ENCODE peak calls at places on chromosomes 11 and 22, in four cellular contexts. K is upper lobe of left lung, A is ovary, V is stomach. Z is an unnamed sample.
A peak's percentile ranks its signal among the peaks of the same experiment; 100 is the strongest.

GRCh38 chr11:77181226-77181625 is 53.2 kb downstream of the MYO7A start:
- DNase-seq in K (peak; percentile 63), V (no peak), A (no peak), Z (no peak)

GRCh38 chr11:119169272-119169719 is 771 bp downstream of the NLRX1 start:
- DNase-seq in A (peak; percentile 56), V (peak; percentile 33), K (peak; percentile 83), Z (no peak)

GRCh38 chr11:133726576-133726975 is 118.7 kb downstream of the SPATA19 start:
- DNase-seq in A (no peak), V (no peak), K (no peak), Z (no peak)

GRCh38 chr11:47233989-47234668 is 14.5 kb downstream of the ACP2 start:
- DNase-seq in A (no peak), K (no peak), V (no peak), Z (no peak)

GRCh38 chr11:79406376-79406775 is 34.5 kb downstream of the TENM4 start:
- DNase-seq in A (no peak), V (no peak), K (no peak), Z (no peak)

GRCh38 chr11:86091566-86091965 is 22.7 kb upstream of the PICALM start:
- DNase-seq in A (no peak), V (no peak), K (no peak), Z (no peak)

GRCh38 chr22:25628494-25628893 is 64.0 kb downstream of the GRK3 start:
- DNase-seq in K (no peak), A (no peak), V (no peak), Z (no peak)

GRCh38 chr11:33957304-33957917 is 65.5 kb upstream of the LMO2 start:
- DNase-seq in K (no peak), A (no peak), V (no peak), Z (no peak)

GRCh38 chr22:44869196-44869595 is 116.8 kb downstream of the ARHGAP8 start:
- DNase-seq in K (no peak), V (no peak), A (no peak), Z (no peak)

GRCh38 chr22:44665115-44665514 is 36.9 kb upstream of the PRR5 start:
- DNase-seq in K (no peak), V (no peak), A (no peak), Z (no peak)

GRCh38 chr11:128039140-128040021 is 548.0 kb downstream of the ETS1 start:
- DNase-seq in V (peak; percentile 43), A (no peak), K (no peak), Z (no peak)

GRCh38 chr11:45025716-45026492 is 75.2 kb upstream of the TP53I11 start:
- DNase-seq in K (peak; percentile 50), A (no peak), V (no peak), Z (no peak)

GRCh38 chr11:119479685-119480275 is 56.8 kb upstream of the THY1 start:
- DNase-seq in A (no peak), V (no peak), K (no peak), Z (no peak)

GRCh38 chr22:21933899-21934298 is 18.7 kb downstream of the PPM1F start:
- DNase-seq in A (no peak), V (no peak), K (no peak), Z (no peak)

GRCh38 chr22:28771195-28771791 is 1.2 kb upstream of the CCDC117 start:
- DNase-seq in K (no peak), V (peak; percentile 84), A (no peak), Z (no peak)

GRCh38 chr22:44698531-44699421 is 3.2 kb upstream of the PRR5 start:
- DNase-seq in K (peak; percentile 86), V (no peak), A (peak; percentile 71), Z (peak; percentile 26)

GRCh38 chr11:44955019-44955738 is 4.5 kb upstream of the TP53I11 start:
- DNase-seq in A (peak; percentile 49), V (peak; percentile 55), K (no peak), Z (no peak)

GRCh38 chr11:92050305-92050704 is 174.3 kb upstream of the FAT3 start:
- DNase-seq in V (no peak), A (no peak), K (no peak), Z (no peak)

GRCh38 chr11:46674463-46675287 is 25.7 kb downstream of the ARHGAP1 start:
- DNase-seq in A (peak; percentile 58), V (no peak), K (no peak), Z (no peak)

GRCh38 chr11:88508808-88509581 is 171.5 kb upstream of the CTSC start:
- DNase-seq in A (no peak), V (no peak), K (peak; percentile 90), Z (no peak)

GRCh38 chr11:43580735-43581369 is 99.7 kb upstream of the HSD17B12 start:
- DNase-seq in V (no peak), K (peak; percentile 67), A (no peak), Z (no peak)

GRCh38 chr11:47215366-47215925 is 672 bp downstream of the DDB2 start:
- DNase-seq in V (no peak), A (no peak), K (no peak), Z (no peak)

GRCh38 chr22:32985899-32986772 is 72.0 kb downstream of the SYN3 start:
- DNase-seq in A (peak; percentile 66), K (no peak), V (peak; percentile 58), Z (peak; percentile 94)

GRCh38 chr11:77082838-77083552 is 16.2 kb downstream of the CAPN5 start:
- DNase-seq in V (peak; percentile 47), A (peak; percentile 59), K (no peak), Z (peak; percentile 48)

GRCh38 chr11:109076870-109077269 is 345.1 kb upstream of the C11orf87 start:
- DNase-seq in V (no peak), A (no peak), K (no peak), Z (no peak)

GRCh38 chr11:109077340-109077927 is 344.6 kb upstream of the C11orf87 start:
- DNase-seq in V (no peak), A (no peak), K (no peak), Z (no peak)

GRCh38 chr11:109075976-109076375 is 346.0 kb upstream of the C11orf87 start:
- DNase-seq in V (no peak), K (no peak), A (no peak), Z (no peak)

GRCh38 chr11:109073032-109073822 is 348.8 kb upstream of the C11orf87 start:
- DNase-seq in K (no peak), V (no peak), A (no peak), Z (no peak)

DNA sequence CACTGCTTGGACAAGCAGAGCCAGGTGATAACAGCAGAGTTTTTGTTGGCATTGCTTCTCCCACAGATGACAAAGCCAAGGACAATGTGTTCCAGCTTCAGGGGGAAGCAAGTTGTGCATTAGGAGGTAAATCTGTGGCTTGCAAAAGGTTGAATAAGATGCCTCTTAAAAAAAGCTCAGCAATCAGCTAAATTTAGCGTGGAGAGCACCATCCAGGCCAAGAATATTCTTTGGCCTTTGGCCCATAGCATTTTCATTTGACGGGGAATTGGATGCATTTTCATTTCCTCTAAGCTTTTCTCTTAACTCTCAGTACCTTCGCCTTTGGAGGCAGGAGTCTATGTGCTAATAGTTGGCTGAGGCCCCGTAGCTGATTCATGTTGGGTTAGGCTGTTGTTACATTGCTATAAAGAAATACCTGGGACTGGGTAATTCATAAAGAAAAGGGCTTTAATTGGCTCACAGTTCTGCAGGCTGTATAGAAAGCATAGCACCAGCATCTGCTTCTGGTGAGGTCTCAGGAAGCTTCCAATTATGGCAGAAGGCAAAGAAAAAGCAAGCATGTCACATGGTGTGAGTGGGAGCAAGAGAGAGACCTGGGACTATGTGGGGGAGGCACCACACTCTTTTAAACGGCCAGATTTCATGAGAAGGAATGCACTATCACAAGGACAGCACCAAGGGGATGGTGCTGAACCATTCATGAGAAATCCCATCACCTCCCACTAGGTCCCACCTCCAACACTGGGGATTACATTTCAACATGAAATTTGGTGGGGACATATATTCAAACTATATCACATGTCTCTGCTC is 350.1 kb upstream of the C11orf87 start:
- DNase-seq in K (no peak), V (no peak), A (no peak), Z (no peak)
- TF ChIP-seq EP300 in K (no peak), V (peak; percentile 59), A (no peak), Z (no peak)

GRCh38 chr11:102430158-102430836 is 22.3 kb downstream of the TMEM123 start:
- DNase-seq in K (no peak), V (no peak), A (no peak), Z (no peak)
- TF ChIP-seq POLR2A in K (no peak), V (no peak), A (no peak), Z (no peak)

DNA sequence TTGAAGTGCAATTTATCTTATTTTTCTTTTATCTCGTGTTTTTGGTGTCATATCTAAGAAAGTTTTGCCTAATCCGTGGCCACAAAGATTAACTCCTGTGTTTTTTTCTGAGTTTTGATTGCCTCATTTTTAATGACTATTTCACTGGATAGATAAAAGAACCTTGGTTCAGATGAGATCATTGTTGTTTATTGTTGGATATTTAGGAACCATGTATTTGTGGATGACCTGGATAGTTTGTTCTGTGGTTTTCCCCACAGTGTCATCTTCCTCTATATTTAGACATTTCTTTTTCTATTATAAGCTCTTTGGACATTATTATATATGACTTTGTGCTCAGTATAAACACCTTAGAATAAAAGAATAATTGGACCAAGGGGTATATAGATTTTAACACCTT is 37.2 kb downstream of the PPP6R3 start:
- DNase-seq in V (no peak), A (no peak), K (no peak), Z (no peak)
- H3K27ac ChIP-seq in V (no peak overlapping the region), A (no peak overlapping the region), K (no peak overlapping the region), Z (no peak overlapping the region)

GRCh38 chr11:66222358-66223149 is 45.9 kb upstream of the RAB1B start:
- DNase-seq in A (peak; percentile 89), V (peak; percentile 93), K (no peak), Z (peak; percentile 92)
- TF ChIP-seq EP300 in A (no peak), V (no peak), K (no peak), Z (peak; percentile 71)

DNA sequence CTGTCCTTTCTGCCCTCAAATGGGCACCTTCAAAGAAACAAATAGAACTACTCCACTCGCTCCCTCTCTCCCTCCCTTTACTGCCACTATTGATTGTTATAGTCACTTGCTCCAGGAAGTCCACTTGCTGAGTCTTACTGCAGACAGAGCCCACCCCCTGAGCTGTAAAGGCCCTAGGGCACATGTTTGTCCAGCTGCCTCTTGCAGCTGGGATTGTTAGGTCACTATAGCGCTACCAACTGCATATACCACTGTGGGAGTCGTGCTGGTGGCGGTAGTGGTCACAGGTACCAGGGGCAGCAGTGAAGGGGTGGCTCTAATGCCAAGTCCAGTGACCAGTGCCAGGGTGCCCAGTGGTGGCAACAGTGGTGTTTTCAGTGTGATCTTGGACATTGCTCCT is 4.4 kb upstream of the SREBF2 start:
- DNase-seq in A (no peak), V (peak; percentile 34), K (no peak), Z (no peak)
- TF ChIP-seq POLR2A in A (no peak), V (no peak), K (no peak), Z (no peak)

GRCh38 chr22:31238057-31238456 is 26.0 kb downstream of the LIMK2 start:
- DNase-seq in K (no peak), A (no peak), V (no peak), Z (no peak)
- H3K27ac ChIP-seq in K (no peak overlapping the region), A (no peak overlapping the region), V (peak overlapping the region; percentile 49), Z (no peak overlapping the region)